ENCODE peak calls at places on chromosomes 12 and 14, in eight cellular contexts. L is AG04450, G is GM23248, D is HFF-Myc, P is left ventricle myocardium inferior, N is neural progenitor cell, I is colonic mucosa, O is tibial nerve. H is an unnamed sample.

GRCh38 chr14:24279301-24280186 is 8.1 kb upstream of the RABGGTA start:
- DNase-seq in O (no peak), P (peak; percentile 48), D (no peak), L (no peak), I (no peak), N (no peak), G (peak; percentile 51), H (no peak)

GRCh38 chr12:79455314-79455713 is 235.4 kb downstream of the PAWR start:
- DNase-seq in L (no peak), I (no peak), D (no peak), G (peak; percentile 5), O (no peak), N (no peak), P (no peak), H (peak; percentile 82)

GRCh38 chr12:103647267-103647666 is 60.2 kb downstream of the STAB2 start:
- DNase-seq in L (no peak), P (no peak), G (peak; percentile 88), D (peak; percentile 32), O (no peak), I (no peak), N (no peak), H (peak; percentile 85)

GRCh38 chr12:70190252-70191010 is 52.8 kb upstream of the CNOT2 start:
- DNase-seq in L (no peak), D (no peak), G (peak; percentile 46), P (no peak), O (no peak), N (no peak), I (no peak), H (peak; percentile 42)

GRCh38 chr12:105766029-105766428 is 372.7 kb downstream of the NUAK1 start:
- DNase-seq in L (no peak), P (no peak), N (no peak), D (no peak), O (no peak), G (no peak), I (no peak), H (no peak)

GRCh38 chr12:19681007-19681406 is 241.7 kb downstream of the AEBP2 start:
- DNase-seq in N (no peak), I (no peak), O (no peak), G (no peak), L (no peak), D (no peak), P (no peak), H (no peak)

GRCh38 chr14:70269582-70269981 is 80.8 kb upstream of the SLC8A3 start:
- DNase-seq in P (no peak), G (no peak), N (no peak), D (no peak), L (no peak), O (no peak), I (no peak), H (no peak)

GRCh38 chr14:35355981-35356839 is 48.3 kb downstream of the NFKBIA start:
- DNase-seq in N (no peak), P (no peak), O (no peak), G (peak; percentile 60), I (peak; percentile 93), L (no peak), D (no peak), H (peak; percentile 78)

GRCh38 chr12:112716099-112717093 is 75.2 kb upstream of the RPH3A start:
- DNase-seq in L (no peak), D (no peak), I (no peak), N (peak; percentile 48), G (peak; percentile 12), P (no peak), O (no peak), H (peak; percentile 29)

GRCh38 chr12:105433804-105434203 is 103.3 kb downstream of the C12orf75 start:
- DNase-seq in N (no peak), G (peak; percentile 88), I (no peak), L (no peak), D (no peak), O (no peak), P (no peak), H (no peak)

GRCh38 chr12:31682136-31682962 is 22.9 kb downstream of the ETFBKMT start:
- DNase-seq in O (no peak), D (peak; percentile 81), L (peak; percentile 42), P (peak; percentile 23), N (peak; percentile 90), I (peak; percentile 71), G (peak; percentile 71), H (peak; percentile 96)

GRCh38 chr12:46562625-46563228 is 190.2 kb upstream of the SLC38A2 start:
- DNase-seq in D (no peak), N (no peak), G (peak; percentile 92), P (no peak), L (no peak), O (no peak), I (no peak), H (peak; percentile 90)

GRCh38 chr12:57434517-57435223 is at the start of gene INHBC:
- DNase-seq in L (no peak), O (no peak), P (no peak), D (no peak), G (no peak), I (no peak), N (no peak), H (peak; percentile 44)

GRCh38 chr14:103126873-103127304 is 3.6 kb downstream of the TNFAIP2 start:
- DNase-seq in I (peak; percentile 56), L (no peak), P (peak; percentile 60), D (no peak), O (no peak), G (peak; percentile 46), N (peak; percentile 95), H (no peak)

GRCh38 chr12:70774055-70774454 is 136.8 kb upstream of the PTPRB start:
- DNase-seq in N (peak; percentile 18), D (no peak), L (no peak), O (no peak), I (no peak), P (no peak), G (peak; percentile 86), H (no peak)

DNA sequence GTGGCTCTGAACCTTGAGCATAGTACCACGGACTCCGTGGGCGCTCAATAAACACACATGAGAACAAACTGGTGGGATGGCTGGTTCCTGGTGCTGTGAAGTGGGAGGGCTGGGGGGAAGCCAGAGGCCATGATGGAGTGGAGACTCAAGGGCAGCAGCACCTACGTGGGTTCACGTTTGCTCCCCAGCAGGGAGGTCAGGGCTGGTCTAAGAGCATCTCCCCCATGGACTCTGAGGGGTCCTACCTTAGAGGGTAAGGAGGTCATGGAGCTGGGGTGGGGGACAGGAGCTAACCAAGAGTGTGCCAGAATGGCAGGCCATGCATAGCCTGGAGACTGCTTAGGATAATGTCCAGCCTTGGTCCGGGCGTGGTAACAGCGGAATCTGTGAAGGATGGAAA is 102.9 kb downstream of the PRMT8 start:
- DNase-seq in D (no peak), O (no peak), G (no peak), L (no peak), I (no peak), N (no peak), P (no peak), H (no peak)
- H3K4me3 ChIP-seq in D (no peak overlapping the region), O (no peak overlapping the region), G (no peak overlapping the region), L (no peak overlapping the region), I (no peak overlapping the region), N (no peak overlapping the region), P (no peak overlapping the region), H (no peak overlapping the region)

GRCh38 chr12:65280306-65280705 is 1.8 kb downstream of the MSRB3 start:
- DNase-seq in I (no peak), O (no peak), L (no peak), N (no peak), G (peak; percentile 43), P (no peak), D (no peak), H (peak; percentile 60)
- H3K4me3 ChIP-seq in I (no peak overlapping the region), O (no peak overlapping the region), L (peak overlapping the region; percentile 82), N (no peak overlapping the region), G (peak overlapping the region; percentile 87), P (peak overlapping the region; percentile 94), D (no peak overlapping the region), H (no peak overlapping the region)

GRCh38 chr14:95525999-95526398 is 8.9 kb upstream of the GLRX5 start:
- DNase-seq in D (no peak), P (no peak), L (no peak), G (no peak), O (no peak), N (no peak), I (no peak), H (no peak)
- H3K4me3 ChIP-seq in D (no peak overlapping the region), P (no peak overlapping the region), L (no peak overlapping the region), G (no peak overlapping the region), O (no peak overlapping the region), N (no peak overlapping the region), I (no peak overlapping the region), H (no peak overlapping the region)

DNA sequence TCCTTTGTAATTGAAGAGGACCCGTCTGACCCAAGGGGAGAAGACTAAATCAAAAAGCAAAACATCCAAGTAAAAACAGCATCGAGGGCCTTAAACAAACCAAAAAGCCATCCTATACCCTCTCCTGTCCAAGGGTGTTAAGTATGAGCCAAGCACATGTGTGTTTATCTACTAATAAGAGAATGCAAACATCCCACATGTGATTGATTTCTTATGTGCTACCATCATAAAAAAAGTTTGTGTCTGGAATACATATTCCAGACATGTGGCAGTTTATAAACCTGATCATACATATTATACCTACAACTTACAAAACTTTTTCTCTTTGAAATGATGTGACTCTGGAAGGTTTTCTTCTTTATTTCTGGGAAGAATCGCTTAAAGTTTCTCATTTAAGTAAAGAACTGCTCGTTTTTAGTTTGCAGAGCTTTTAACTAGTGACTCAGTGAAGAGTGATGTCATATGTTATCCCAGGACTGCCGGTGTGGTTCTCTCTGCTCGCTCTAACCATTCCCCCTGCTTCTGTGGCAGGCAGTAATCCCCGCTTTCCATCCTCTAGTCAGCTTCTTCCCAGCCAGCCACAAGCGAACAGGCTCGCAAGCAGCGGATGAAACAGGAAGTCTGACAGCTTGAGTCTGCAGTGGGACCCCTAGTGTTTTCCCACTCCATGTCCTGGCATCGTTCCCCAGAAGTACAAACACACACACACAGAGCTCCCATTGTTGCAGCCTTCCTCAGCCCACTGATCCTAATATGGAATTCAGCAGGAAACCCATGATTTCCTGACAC is 431 bp upstream of the RHOJ start:
- DNase-seq in D (peak; percentile 89), P (peak; percentile 79), L (peak; percentile 98), I (peak; percentile 59), O (peak; percentile 67), G (peak; percentile 91), N (peak; percentile 77), H (peak; percentile 94)
- H3K4me3 ChIP-seq in D (peak overlapping the region; percentile 48), P (peak overlapping the region; percentile 67), L (peak overlapping the region; percentile 77), I (peak overlapping the region; percentile 20), O (peak overlapping the region; percentile 36), G (peak overlapping the region; percentile 75), N (peak overlapping the region; percentile 35), H (peak overlapping the region; percentile 60)

DNA sequence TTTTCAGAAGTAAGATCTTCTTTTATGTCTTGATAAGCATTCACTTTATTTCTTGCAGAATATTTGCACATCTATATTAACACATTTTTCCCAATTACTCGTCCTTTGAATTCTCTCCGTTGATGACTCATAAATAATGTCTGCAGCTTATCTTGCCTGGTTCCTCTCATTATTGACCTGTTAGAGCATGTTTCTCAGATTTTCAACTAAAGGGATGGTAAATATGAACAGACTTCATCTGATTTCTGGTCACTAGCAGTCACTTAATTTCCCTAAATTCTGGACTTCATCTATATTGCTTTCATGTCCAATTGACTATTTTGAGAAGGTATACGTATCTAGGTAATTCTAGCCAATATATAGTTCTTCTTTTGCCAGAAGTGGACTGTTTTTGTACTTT is 6.1 kb downstream of the PIK3C2G start:
- DNase-seq in P (no peak), L (no peak), N (no peak), G (no peak), O (no peak), I (no peak), D (no peak), H (no peak)
- H3K4me3 ChIP-seq in P (no peak overlapping the region), L (no peak overlapping the region), N (no peak overlapping the region), G (no peak overlapping the region), O (no peak overlapping the region), I (no peak overlapping the region), D (no peak overlapping the region), H (no peak overlapping the region)

H was measured in choroid plexus epithelial cell.